ENCODE peak calls at places on chromosomes 3 and 15, in seven cellular contexts. C is A673, J is mammary epithelial cell, O is thoracic aorta, V is transverse colon, U is endodermal cell, H is WERI-Rb-1. D is an unnamed sample.
A peak's percentile ranks its signal among the peaks of the same experiment; 100 is the strongest.

GRCh38 chr15:79171320-79172031 is 80.9 kb upstream of the RASGRF1 start:
- DNase-seq in O (no peak), C (no peak), U (peak; percentile 78), V (no peak), J (no peak), H (no peak), D (peak; percentile 42)

GRCh38 chr3:47000922-47001730 is 21.7 kb downstream of the NBEAL2 start:
- DNase-seq in C (no peak), U (no peak), J (no peak), O (no peak), H (no peak), V (no peak), D (peak; percentile 15)

GRCh38 chr15:38611228-38611627 is 46.6 kb upstream of the RASGRP1 start:
- DNase-seq in J (no peak), V (no peak), U (no peak), C (no peak), H (no peak), O (no peak), D (no peak)

GRCh38 chr3:48765376-48765775 is 48.4 kb upstream of the IP6K2 start:
- DNase-seq in V (no peak), O (no peak), H (peak; percentile 14), J (peak; percentile 29), C (no peak), U (no peak), D (peak; percentile 27)

GRCh38 chr15:97692317-97693015 is 268.0 kb upstream of the ARRDC4 start:
- DNase-seq in O (no peak), H (no peak), V (no peak), J (no peak), U (no peak), C (peak; percentile 58), D (peak; percentile 12)

GRCh38 chr3:122560680-122561079 is 3.4 kb downstream of the PARP9 start:
- DNase-seq in H (peak; percentile 34), O (no peak), V (peak; percentile 56), J (peak; percentile 67), U (peak; percentile 69), C (peak; percentile 77), D (peak; percentile 52)

GRCh38 chr3:37824954-37825328 is 36.7 kb upstream of the CTDSPL start:
- DNase-seq in V (no peak), J (peak; percentile 11), O (no peak), H (no peak), C (peak; percentile 11), U (no peak), D (no peak)

GRCh38 chr3:194306109-194306686 is 44.9 kb downstream of the CPN2 start:
- DNase-seq in C (no peak), J (no peak), H (no peak), U (peak; percentile 74), V (no peak), O (no peak), D (no peak)

GRCh38 chr3:33612641-33613040 is 105.4 kb downstream of the CLASP2 start:
- DNase-seq in H (no peak), V (no peak), U (no peak), O (no peak), J (peak; percentile 2), C (no peak), D (no peak)

GRCh38 chr3:112579232-112579631 is 17.4 kb downstream of the SLC35A5 start:
- DNase-seq in O (no peak), V (no peak), H (no peak), J (no peak), U (no peak), C (no peak), D (no peak)

GRCh38 chr15:29139072-29139471 is 130.6 kb downstream of the NSMCE3 start:
- DNase-seq in H (no peak), C (no peak), J (no peak), O (no peak), U (no peak), V (no peak), D (no peak)

GRCh38 chr3:54374214-54374855 is 252.0 kb downstream of the CACNA2D3 start:
- DNase-seq in H (peak; percentile 64), J (peak; percentile 10), U (peak; percentile 82), O (no peak), C (no peak), V (peak; percentile 41), D (peak; percentile 23)

GRCh38 chr3:37945803-37946530 is 44.6 kb upstream of the VILL start:
- DNase-seq in O (no peak), J (peak; percentile 99), V (no peak), C (peak; percentile 87), U (peak; percentile 48), H (no peak), D (peak; percentile 89)

GRCh38 chr3:111331912-111332311 is 210.1 kb upstream of the CD96 start:
- DNase-seq in H (no peak), C (no peak), U (no peak), J (no peak), V (no peak), O (no peak), D (no peak)

GRCh38 chr3:30689202-30689641 is 82.8 kb downstream of the TGFBR2 start:
- DNase-seq in V (peak; percentile 51), U (no peak), H (no peak), O (no peak), J (peak; percentile 69), C (peak; percentile 86), D (peak; percentile 71)

GRCh38 chr3:121958801-121959200 is 63.2 kb downstream of the ILDR1 start:
- DNase-seq in O (no peak), C (no peak), H (no peak), J (no peak), U (no peak), V (no peak), D (no peak)

GRCh38 chr15:65834603-65835282 is 34.5 kb upstream of the RAB11A start:
- DNase-seq in V (no peak), O (no peak), H (no peak), C (no peak), U (no peak), J (no peak), D (no peak)

GRCh38 chr15:69328739-69329138 is 30.0 kb downstream of the PAQR5 start:
- DNase-seq in O (no peak), C (no peak), V (peak; percentile 93), H (no peak), U (no peak), J (no peak), D (no peak)

GRCh38 chr3:18440053-18440768 is 15.1 kb upstream of the SATB1 start:
- DNase-seq in O (no peak), J (no peak), V (no peak), U (no peak), C (no peak), H (no peak), D (no peak)

GRCh38 chr3:24161841-24162240 is 216.8 kb downstream of the NR1D2 start:
- DNase-seq in J (no peak), U (no peak), V (no peak), O (no peak), C (no peak), H (no peak), D (no peak)

GRCh38 chr15:74826372-74826819 is at the start of gene CPLX3:
- DNase-seq in V (peak; percentile 50), J (no peak), O (no peak), U (peak; percentile 85), C (peak; percentile 47), H (no peak), D (peak; percentile 62)

GRCh38 chr15:61629269-61629668 is 400.2 kb upstream of the RORA start:
- DNase-seq in U (no peak), V (no peak), J (no peak), O (no peak), C (no peak), H (no peak), D (no peak)

GRCh38 chr15:101440846-101441590 is 48.5 kb downstream of the PCSK6 start:
- DNase-seq in V (no peak), C (no peak), H (no peak), U (peak; percentile 38), O (no peak), J (no peak), D (peak; percentile 43)

DNA sequence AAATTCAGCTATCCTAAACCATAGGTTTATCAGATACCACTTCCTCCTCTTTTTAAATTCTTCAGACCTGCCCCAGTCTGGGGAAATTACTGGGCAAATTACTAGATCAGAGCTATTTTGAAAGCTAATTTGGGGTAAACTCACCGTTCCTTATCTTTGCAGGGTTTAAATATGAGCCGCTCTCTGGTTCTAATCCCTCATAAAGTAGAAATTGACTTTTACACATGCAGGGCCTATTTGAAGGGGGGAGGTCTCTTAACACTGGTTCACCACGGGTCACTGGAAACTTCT is 11.0 kb upstream of the MEIS2 start:
- DNase-seq in C (no peak), V (no peak), H (peak; percentile 35), J (no peak), O (no peak), U (no peak), D (no peak)
- H3K27me3 ChIP-seq in C (peaks cover 46% of the 10 kb centered on the region), V (peaks cover 78% of the 10 kb centered on the region), H (no peaks in the 10 kb centered on the region), J (peaks cover 10% of the 10 kb centered on the region), O (no peaks in the 10 kb centered on the region), U (peaks cover 76% of the 10 kb centered on the region), D (no peaks in the 10 kb centered on the region)

DNA sequence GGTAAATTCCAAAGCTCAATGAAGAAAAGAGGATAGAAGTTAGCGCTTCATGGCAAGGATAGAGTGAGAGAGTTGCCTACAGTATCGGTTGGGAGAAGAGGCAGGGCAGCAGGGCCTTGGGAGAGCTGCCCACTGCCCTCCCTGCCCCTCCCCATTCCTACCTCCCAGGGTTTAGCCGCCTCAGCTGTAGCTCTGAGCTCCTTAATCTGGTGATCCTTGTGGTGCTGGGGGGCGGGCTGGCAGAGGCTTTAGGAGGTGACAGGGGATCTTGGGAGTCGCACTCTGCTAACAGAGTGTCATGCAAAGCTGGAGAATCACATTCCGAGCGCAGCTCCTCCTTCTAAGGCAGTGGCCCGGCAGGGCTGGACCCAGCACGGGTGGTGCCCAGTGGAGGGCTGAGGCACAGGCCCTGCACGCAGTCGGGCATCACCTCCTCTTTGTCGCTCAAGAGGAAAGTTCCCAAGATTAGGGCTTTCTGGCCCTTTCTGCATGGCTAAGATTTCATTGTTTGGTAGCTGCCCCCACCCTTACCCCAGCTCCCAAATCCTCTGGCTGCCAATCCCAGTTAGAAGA is 57.1 kb upstream of the POLG start:
- DNase-seq in C (no peak), J (no peak), O (no peak), H (peak; percentile 98), U (peak; percentile 78), V (no peak), D (no peak)
- H3K27me3 ChIP-seq in C (no peaks in the 10 kb centered on the region), J (peaks cover 11% of the 10 kb centered on the region), O (peaks cover 4% of the 10 kb centered on the region), H (no peaks in the 10 kb centered on the region), U (peaks cover 100% of the 10 kb centered on the region), V (peaks cover 36% of the 10 kb centered on the region), D (no peaks in the 10 kb centered on the region)

GRCh38 chr3:125498630-125499029 is 21.4 kb downstream of the SNX4 start:
- DNase-seq in U (no peak), C (no peak), H (no peak), O (no peak), V (no peak), J (no peak), D (peak; percentile 41)

DNA sequence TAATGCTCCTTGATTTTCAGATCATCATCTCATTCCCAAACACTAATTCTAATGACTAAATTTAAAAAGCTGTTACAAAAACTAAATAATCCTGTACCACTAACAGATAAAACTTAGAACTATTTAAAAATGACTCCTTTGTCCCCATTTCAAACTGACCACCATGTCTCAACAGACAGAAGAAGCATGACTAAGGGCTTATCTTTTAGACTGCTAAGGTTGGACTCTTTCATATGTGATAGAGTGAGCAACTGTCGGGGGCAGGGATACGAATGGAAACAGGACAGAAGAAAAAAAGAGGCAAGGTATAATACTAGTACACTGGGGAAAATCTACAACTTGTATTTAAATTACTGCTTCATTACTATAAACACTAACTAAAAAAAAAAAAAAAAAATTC is 23.3 kb downstream of the SNX4 start:
- DNase-seq in J (no peak), H (no peak), O (no peak), C (no peak), U (no peak), V (no peak), D (no peak)
- H3K27me3 ChIP-seq in J (no peaks in the 10 kb centered on the region), H (no peaks in the 10 kb centered on the region), O (no peaks in the 10 kb centered on the region), C (no peaks in the 10 kb centered on the region), U (no peaks in the 10 kb centered on the region), V (no peaks in the 10 kb centered on the region), D (no peaks in the 10 kb centered on the region)

GRCh38 chr3:71760140-71760539 is 6.5 kb downstream of the GPR27 start:
- DNase-seq in H (no peak), J (no peak), U (no peak), O (no peak), V (no peak), C (no peak), D (no peak)
- H3K27me3 ChIP-seq in H (no peaks in the 10 kb centered on the region), J (peaks cover 8% of the 10 kb centered on the region), U (peaks cover 31% of the 10 kb centered on the region), O (no peaks in the 10 kb centered on the region), V (peaks cover 52% of the 10 kb centered on the region), C (no peaks in the 10 kb centered on the region), D (peaks cover 15% of the 10 kb centered on the region)